ENCODE peak calls at places on chromosomes 4 and X, in nine cellular contexts. P, M, K, L, S, A, B, V and H are unnamed samples.

GRCh38 chrX:130094712-130095111 is 15.6 kb downstream of the ELF4 start:
- DNase-seq in P (no peak), M (no peak), K (no peak), L (no peak), S (no peak), A (no peak), B (no peak), V (no peak), H (no peak)

GRCh38 chr4:57854748-57855147 is 744.6 kb upstream of the IGFBP7 start:
- DNase-seq in P (no peak), M (no peak), K (no peak), L (peak), S (no peak), A (no peak), B (no peak), V (no peak), H (no peak)

GRCh38 chrX:100663651-100664050 is 19.7 kb downstream of the SRPX2 start:
- DNase-seq in P (no peak), M (no peak), K (peak), L (no peak), S (no peak), A (no peak), B (no peak), V (no peak), H (no peak)

GRCh38 chrX:149540621-149541520 is at the start of gene EOLA1:
- DNase-seq in P (peak), M (peak), K (peak), L (peak), S (peak), A (peak), B (peak), V (peak), H (peak)

GRCh38 chrX:103254921-103255455 is at the start of gene TCEAL8:
- DNase-seq in P (peak), M (peak), K (peak), L (peak), S (peak), A (peak), B (peak), V (peak), H (no peak)

GRCh38 chr4:150280081-150280950 is 202.1 kb downstream of the DCLK2 start:
- DNase-seq in P (no peak), M (no peak), K (peak), L (peak), S (peak), A (no peak), B (no peak), V (peak), H (peak)

GRCh38 chr4:44861756-44862155 is 135.4 kb upstream of the GNPDA2 start:
- DNase-seq in P (no peak), M (no peak), K (peak), L (peak), S (no peak), A (no peak), B (no peak), V (peak), H (no peak)

GRCh38 chr4:80434238-80434637 is 98.7 kb downstream of the CFAP299 start:
- DNase-seq in P (no peak), M (no peak), K (peak), L (peak), S (peak), A (no peak), B (no peak), V (peak), H (peak)

DNA sequence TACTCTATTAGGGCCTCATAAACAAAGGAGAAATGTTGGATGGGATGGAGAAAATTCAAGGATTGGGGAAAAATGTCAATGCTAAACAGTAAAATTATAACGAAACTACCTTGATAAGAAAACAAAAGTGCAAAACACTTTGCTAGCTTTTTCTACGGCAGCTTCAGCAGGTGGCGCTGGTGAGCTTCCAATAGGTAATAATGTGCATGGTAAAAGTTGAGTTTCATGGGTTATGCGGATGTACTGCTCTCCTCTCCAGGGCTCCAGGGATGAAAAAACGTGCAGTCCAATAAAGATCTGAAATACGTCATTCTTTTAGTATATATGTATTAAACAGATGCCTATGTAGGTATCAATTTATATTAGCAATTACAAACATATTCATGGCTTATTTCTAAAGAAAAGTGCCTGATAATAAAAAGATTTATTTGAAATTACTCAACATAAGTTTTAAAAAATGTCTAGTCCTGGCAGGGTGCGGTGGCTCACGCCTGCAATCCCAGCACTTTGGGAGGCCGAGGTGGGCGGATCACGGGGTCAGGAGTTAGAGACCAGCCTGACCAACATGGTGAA is 239.6 kb downstream of the GRXCR1 start:
- DNase-seq in P (no peak), M (no peak), K (peak), L (peak), S (peak), A (peak), B (peak), V (peak), H (peak)
- H3K4me3 ChIP-seq in P (no peak), M (no peak), K (no peak), L (no peak), S (no peak), A (no peak), B (no peak), V (no peak), H (no peak)

GRCh38 chrX:134908235-134908834 is 82.5 kb upstream of the SMIM10 start:
- DNase-seq in P (no peak), M (no peak), K (no peak), L (peak), S (no peak), A (peak), B (no peak), V (peak), H (no peak)
- TF ChIP-seq CTCF in P (no peak), M (peak), K (no peak), L (peak), S (peak), A (peak), B (peak), V (no peak), H (peak)

GRCh38 chrX:134551365-134552095 is 91.6 kb downstream of the HPRT1 start:
- DNase-seq in P (no peak), M (no peak), K (peak), L (peak), S (peak), A (no peak), B (no peak), V (peak), H (no peak)
- H3K4me3 ChIP-seq in P (no peak), M (no peak), K (no peak), L (peak), S (peak), A (no peak), B (no peak), V (peak), H (peak)

GRCh38 chr4:183723561-183724228 is 64.6 kb downstream of the TRAPPC11 start:
- DNase-seq in P (no peak), M (no peak), K (no peak), L (no peak), S (no peak), A (no peak), B (no peak), V (no peak), H (no peak)
- TF ChIP-seq CTCF in P (no peak), M (no peak), K (no peak), L (no peak), S (no peak), A (no peak), B (no peak), V (no peak), H (no peak)

DNA sequence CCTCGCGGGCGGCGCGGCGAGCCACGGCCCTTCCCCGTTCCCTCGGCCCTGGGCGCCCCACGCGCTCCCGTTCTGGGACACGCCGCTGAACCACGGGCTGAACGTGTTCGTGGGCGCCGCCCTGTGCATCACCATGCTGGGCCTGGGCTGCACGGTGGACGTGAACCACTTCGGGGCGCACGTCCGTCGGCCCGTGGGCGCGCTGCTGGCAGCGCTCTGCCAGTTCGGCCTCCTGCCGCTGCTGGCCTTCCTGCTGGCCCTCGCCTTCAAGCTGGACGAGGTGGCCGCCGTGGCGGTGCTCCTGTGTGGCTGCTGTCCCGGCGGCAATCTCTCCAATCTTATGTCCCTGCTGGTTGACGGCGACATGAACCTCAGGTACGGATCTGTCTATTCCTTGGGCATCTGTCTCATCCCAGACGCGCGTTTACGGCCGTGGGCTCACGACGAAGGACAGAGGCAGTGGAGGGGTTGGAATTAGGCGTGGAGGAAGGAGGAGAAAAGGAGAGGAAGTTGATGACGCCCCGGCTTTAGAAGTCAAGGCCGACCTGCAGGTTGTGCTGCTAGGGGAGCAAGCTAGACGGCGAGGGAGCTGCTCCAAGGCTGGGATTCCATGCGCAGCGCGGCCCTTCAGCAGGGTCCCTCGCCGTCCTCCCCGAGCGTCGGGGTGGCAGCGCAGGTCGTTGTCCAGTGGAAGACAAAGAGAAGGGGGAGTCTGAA is 792 bp downstream of the SLC10A4 start:
- DNase-seq in P (no peak), M (peak), K (no peak), L (no peak), S (no peak), A (peak), B (no peak), V (no peak), H (no peak)
- H3K4me3 ChIP-seq in P (no peak), M (peak), K (no peak), L (peak), S (no peak), A (peak), B (peak), V (no peak), H (no peak)

DNA sequence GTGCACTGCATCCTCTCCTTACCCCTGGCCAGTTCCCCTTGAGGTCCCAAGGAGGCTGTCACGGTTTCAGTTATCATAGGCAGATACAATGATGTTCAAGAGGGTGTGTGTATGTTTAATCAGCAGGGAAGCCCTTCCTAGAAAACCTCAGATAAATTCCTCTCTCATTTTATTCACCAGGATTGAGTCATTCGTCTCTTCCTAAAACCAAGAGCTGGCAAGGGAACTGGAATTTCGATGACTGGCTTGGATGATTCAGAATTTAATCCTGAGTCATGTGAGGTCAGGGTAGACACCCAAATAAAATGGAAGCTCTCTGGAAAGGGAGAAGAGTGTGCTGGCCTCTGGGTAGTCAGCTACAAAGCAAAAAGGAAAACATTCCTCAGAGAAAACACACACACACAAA is 106.2 kb upstream of the RAPGEF2 start:
- DNase-seq in P (peak), M (no peak), K (peak), L (peak), S (peak), A (peak), B (peak), V (peak), H (peak)
- TF ChIP-seq CTCF in P (no peak), M (no peak), K (no peak), L (no peak), S (no peak), A (no peak), B (no peak), V (no peak), H (no peak)

GRCh38 chrX:78540171-78540570 is 119.0 kb downstream of the RTL3 start:
- DNase-seq in P (no peak), M (no peak), K (no peak), L (no peak), S (no peak), A (no peak), B (no peak), V (no peak), H (no peak)

GRCh38 chrX:78548012-78548411 is 111.1 kb downstream of the RTL3 start:
- DNase-seq in P (no peak), M (no peak), K (peak), L (no peak), S (peak), A (no peak), B (no peak), V (no peak), H (no peak)

GRCh38 chrX:78545233-78545632 is 113.9 kb downstream of the RTL3 start:
- DNase-seq in P (no peak), M (no peak), K (no peak), L (no peak), S (no peak), A (no peak), B (no peak), V (no peak), H (no peak)

DNA sequence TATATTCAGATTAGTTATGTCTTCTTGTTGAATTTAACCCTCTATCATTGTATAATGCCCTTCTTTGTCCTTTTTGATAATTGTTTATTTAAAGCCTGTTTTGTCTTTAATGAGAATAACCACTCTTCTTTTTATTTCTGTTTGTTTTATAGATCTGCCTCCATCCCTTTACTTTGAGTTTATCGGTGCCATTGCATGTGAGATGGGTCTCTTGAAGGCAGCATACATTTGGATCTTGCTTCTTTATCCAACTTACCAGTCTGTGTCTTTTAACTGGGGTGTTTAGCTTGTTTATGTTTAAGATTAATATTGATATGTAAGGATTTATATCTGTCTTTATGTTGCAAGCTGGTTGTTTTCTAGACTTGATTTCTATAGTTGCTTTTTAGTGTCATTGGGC is 115.8 kb downstream of the RTL3 start:
- DNase-seq in P (no peak), M (no peak), K (no peak), L (no peak), S (no peak), A (no peak), B (no peak), V (no peak), H (no peak)
- H3K4me3 ChIP-seq in P (no peak), M (no peak), K (no peak), L (no peak), S (no peak), A (no peak), B (no peak), V (no peak), H (no peak)

GRCh38 chr4:3784469-3785291 is 18.5 kb downstream of the ADRA2C start:
- DNase-seq in P (no peak), M (peak), K (peak), L (no peak), S (no peak), A (no peak), B (no peak), V (no peak), H (no peak)

GRCh38 chr4:3783691-3784306 is 17.6 kb downstream of the ADRA2C start:
- DNase-seq in P (no peak), M (peak), K (no peak), L (no peak), S (no peak), A (peak), B (no peak), V (no peak), H (no peak)

GRCh38 chr4:3780347-3781171 is 14.4 kb downstream of the ADRA2C start:
- DNase-seq in P (no peak), M (no peak), K (no peak), L (no peak), S (no peak), A (peak), B (no peak), V (no peak), H (no peak)

GRCh38 chr4:3781193-3781886 is 15.2 kb downstream of the ADRA2C start:
- DNase-seq in P (no peak), M (no peak), K (no peak), L (no peak), S (no peak), A (peak), B (peak), V (no peak), H (no peak)

DNA sequence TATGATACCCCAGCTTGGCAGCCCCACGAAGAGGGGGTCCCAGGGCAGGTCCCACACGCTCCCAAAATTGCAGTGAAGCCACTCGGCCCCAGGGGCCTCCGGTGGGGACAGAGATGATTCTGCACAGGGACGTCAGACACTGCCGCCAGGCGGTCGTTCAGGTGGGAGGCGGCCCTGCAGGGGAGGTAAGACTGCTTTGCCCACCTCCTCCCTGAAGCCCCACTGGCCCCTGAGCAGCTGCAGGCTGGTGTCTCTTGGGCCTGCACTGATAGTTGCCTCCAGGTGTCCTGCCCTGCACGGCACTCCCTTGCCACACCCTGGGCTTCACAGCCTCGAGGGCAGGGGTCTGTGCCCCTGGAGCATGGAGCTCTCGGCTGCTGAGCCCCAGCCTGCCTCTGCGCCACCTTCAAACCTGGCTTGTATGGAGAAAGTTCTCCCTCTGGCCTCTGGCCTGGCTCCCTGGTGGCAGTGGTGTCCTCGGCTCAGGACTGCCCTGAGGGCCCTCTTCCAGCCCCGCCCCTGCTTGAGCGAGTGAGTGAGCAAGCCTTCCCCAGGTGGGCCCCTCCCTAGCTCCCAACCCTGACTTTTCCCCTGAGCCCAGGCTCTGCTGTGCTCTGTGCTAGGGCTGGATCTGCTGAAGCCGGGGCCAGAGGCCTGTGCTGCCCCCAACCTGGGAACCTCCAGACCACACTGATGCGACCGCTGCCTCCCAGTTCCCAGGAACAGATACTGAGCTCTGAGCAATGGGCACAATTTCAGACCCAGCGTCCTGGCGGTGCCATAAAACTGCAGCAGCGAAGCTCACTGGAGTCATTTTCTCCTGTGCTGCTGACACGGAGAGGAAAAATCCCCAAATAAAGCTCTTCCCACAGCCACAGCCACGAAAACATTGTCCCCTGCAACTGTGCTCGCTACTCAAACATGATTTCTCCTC is 16.1 kb downstream of the ADRA2C start:
- DNase-seq in P (no peak), M (no peak), K (no peak), L (no peak), S (no peak), A (no peak), B (no peak), V (no peak), H (no peak)
- TF ChIP-seq CTCF in P (no peak), M (no peak), K (no peak), L (no peak), S (no peak), A (no peak), B (no peak), V (no peak), H (no peak)

GRCh38 chr4:108168213-108168671 is 490 bp downstream of the LEF1 start:
- DNase-seq in P (no peak), M (no peak), K (no peak), L (no peak), S (peak), A (no peak), B (no peak), V (peak), H (no peak)

GRCh38 chr4:108168672-108169562 is at the start of gene LEF1:
- DNase-seq in P (no peak), M (no peak), K (no peak), L (peak), S (peak), A (no peak), B (no peak), V (peak), H (no peak)

GRCh38 chr4:108165601-108166000 is 3.1 kb downstream of the LEF1 start:
- DNase-seq in P (no peak), M (no peak), K (no peak), L (no peak), S (no peak), A (no peak), B (no peak), V (no peak), H (no peak)

GRCh38 chr4:108166038-108166437 is 2.7 kb downstream of the LEF1 start:
- DNase-seq in P (no peak), M (no peak), K (no peak), L (no peak), S (no peak), A (no peak), B (no peak), V (no peak), H (no peak)

GRCh38 chr4:108166441-108167315 is 2.1 kb downstream of the LEF1 start:
- DNase-seq in P (no peak), M (peak), K (no peak), L (no peak), S (peak), A (no peak), B (no peak), V (no peak), H (no peak)
- H3K4me3 ChIP-seq in P (peak), M (peak), K (no peak), L (peak), S (peak), A (no peak), B (no peak), V (no peak), H (no peak)